ENCODE peak calls at places on chromosomes 6 and 20, in ten cellular contexts. K, N, H, B, P, F, L, T, S and D are unnamed samples.

GRCh38 chr6:138405816-138406403 is 1.9 kb downstream of the HEBP2 start:
- DNase-seq in K (no peak), N (no peak), H (no peak), B (no peak), P (no peak), F (no peak), L (no peak), T (no peak), S (no peak), D (no peak)

GRCh38 chr20:57620274-57620990 is at the start of gene ZBP1:
- DNase-seq in K (no peak), N (no peak), H (peak), B (no peak), P (peak), F (no peak), L (peak), T (peak), S (no peak), D (no peak)

GRCh38 chr20:45051497-45052060 is 49.3 kb downstream of the KCNS1 start:
- DNase-seq in K (no peak), N (no peak), H (no peak), B (no peak), P (no peak), F (no peak), L (no peak), T (no peak), S (no peak), D (no peak)

GRCh38 chr6:155274533-155274932 is 10.7 kb downstream of the CLDN20 start:
- DNase-seq in K (peak), N (no peak), H (no peak), B (no peak), P (no peak), F (no peak), L (no peak), T (no peak), S (no peak), D (no peak)

GRCh38 chr20:20546402-20546801 is 166.0 kb downstream of the RALGAPA2 start:
- DNase-seq in K (no peak), N (no peak), H (no peak), B (no peak), P (no peak), F (no peak), L (no peak), T (peak), S (no peak), D (no peak)

GRCh38 chr20:58192567-58192966 is 35.9 kb downstream of the ANKRD60 start:
- DNase-seq in K (no peak), N (no peak), H (peak), B (no peak), P (no peak), F (peak), L (peak), T (peak), S (no peak), D (no peak)

GRCh38 chr6:159788276-159788675 is 1.1 kb downstream of the TCP1 start:
- DNase-seq in K (no peak), N (no peak), H (no peak), B (no peak), P (no peak), F (no peak), L (peak), T (peak), S (no peak), D (no peak)

GRCh38 chr6:105536961-105537360 is 134.1 kb upstream of the PREP start:
- DNase-seq in K (no peak), N (no peak), H (no peak), B (no peak), P (no peak), F (no peak), L (no peak), T (no peak), S (no peak), D (no peak)

GRCh38 chr6:35080016-35080680 is 61.0 kb downstream of the TCP11 start:
- DNase-seq in K (no peak), N (no peak), H (no peak), B (no peak), P (no peak), F (no peak), L (no peak), T (no peak), S (no peak), D (no peak)

GRCh38 chr6:73121421-73121993 is 103.8 kb downstream of the KHDC1L start:
- DNase-seq in K (peak), N (no peak), H (no peak), B (no peak), P (no peak), F (no peak), L (no peak), T (peak), S (no peak), D (no peak)

GRCh38 chr20:56636701-56637100 is 7.6 kb downstream of the TFAP2C start:
- DNase-seq in K (peak), N (no peak), H (no peak), B (no peak), P (no peak), F (no peak), L (no peak), T (no peak), S (no peak), D (peak)